ENCODE peak calls at places on chromosomes 11 and 22, in four cellular contexts. F is GM23248, W is anterior cingulate cortex, U is NCI-H2171. E is an unnamed sample.

GRCh38 chr11:36328956-36329673 is 33.0 kb downstream of the PRR5L start:
- DNase-seq in F (peak; percentile 40), W (no peak), U (no peak), E (no peak)

GRCh38 chr11:76455331-76455730 is 10.5 kb downstream of the EMSY start:
- DNase-seq in F (no peak), W (no peak), U (no peak), E (no peak)

GRCh38 chr11:129611661-129612566 is 203.7 kb upstream of the TMEM45B start:
- DNase-seq in F (peak; percentile 3), W (no peak), U (no peak), E (no peak)

GRCh38 chr22:33909075-33909458 is 11.2 kb downstream of the LARGE1 start:
- DNase-seq in F (peak; percentile 75), W (no peak), U (no peak), E (no peak)

GRCh38 chr11:12599408-12600143 is 74.6 kb upstream of the TEAD1 start:
- DNase-seq in F (peak; percentile 13), W (peak; percentile 4), U (no peak), E (peak; percentile 9)

GRCh38 chr22:23411739-23412138 is 168.4 kb downstream of the IGLL1 start:
- DNase-seq in F (no peak), W (no peak), U (no peak), E (no peak)

GRCh38 chr11:131392528-131393255 is 22.3 kb downstream of the NTM start:
- DNase-seq in F (peak; percentile 12), W (no peak), U (no peak), E (no peak)

GRCh38 chr22:48926663-48927062 is 901.0 kb downstream of the BRD1 start:
- DNase-seq in F (no peak), W (no peak), U (peak; percentile 70), E (no peak)

GRCh38 chr11:73227571-73228211 is 9.6 kb downstream of the P2RY2 start:
- DNase-seq in F (no peak), W (no peak), U (no peak), E (no peak)

GRCh38 chr11:115606223-115607220 is 102.3 kb upstream of the CADM1 start:
- DNase-seq in F (no peak), W (no peak), U (no peak), E (peak; percentile 87)

GRCh38 chr11:119118227-119118626 is 3.2 kb upstream of the HINFP start:
- DNase-seq in F (no peak), W (no peak), U (no peak), E (no peak)

GRCh38 chr11:31921066-31921465 is 109.9 kb upstream of the PAX6 start:
- DNase-seq in F (no peak), W (no peak), U (no peak), E (no peak)

GRCh38 chr11:13358871-13359270 is 81.3 kb downstream of the BMAL1 start:
- DNase-seq in F (peak; percentile 63), W (peak; percentile 23), U (no peak), E (no peak)

GRCh38 chr11:119921571-119921970 is 192.6 kb upstream of the NECTIN1 start:
- DNase-seq in F (no peak), W (peak; percentile 55), U (no peak), E (no peak)

GRCh38 chr22:35777335-35777975 is 59.8 kb downstream of the APOL5 start:
- DNase-seq in F (peak; percentile 89), W (no peak), U (no peak), E (no peak)

GRCh38 chr11:61689164-61689496 is 8.9 kb downstream of the DAGLA start:
- DNase-seq in F (no peak), W (no peak), U (no peak), E (no peak)

GRCh38 chr11:6405039-6405667 is 13.7 kb downstream of the APBB1 start:
- DNase-seq in F (no peak), W (peak; percentile 86), U (no peak), E (peak; percentile 29)

GRCh38 chr11:100328626-100329340 is 358.3 kb upstream of the ARHGAP42 start:
- DNase-seq in F (no peak), W (no peak), U (peak; percentile 36), E (no peak)

GRCh38 chr11:44718057-44718456 is 8.7 kb upstream of the TSPAN18 start:
- DNase-seq in F (no peak), W (no peak), U (no peak), E (no peak)

GRCh38 chr11:133064152-133064877 is 468.0 kb downstream of the OPCML start:
- DNase-seq in F (peak; percentile 77), W (peak; percentile 85), U (no peak), E (peak; percentile 72)

GRCh38 chr11:126878892-126879291 is 121.7 kb downstream of the KIRREL3 start:
- DNase-seq in F (no peak), W (no peak), U (no peak), E (no peak)

GRCh38 chr22:46491936-46492335 is 45.5 kb downstream of the CELSR1 start:
- DNase-seq in F (peak; percentile 62), W (no peak), U (no peak), E (peak; percentile 62)

GRCh38 chr22:43435851-43436535 is 24.2 kb downstream of the MPPED1 start:
- DNase-seq in F (no peak), W (no peak), U (peak; percentile 91), E (peak; percentile 73)

GRCh38 chr11:35257287-35257686 is 118.3 kb downstream of the CD44 start:
- DNase-seq in F (no peak), W (no peak), U (no peak), E (no peak)

GRCh38 chr22:28118957-28119631 is 200.0 kb upstream of the PITPNB start:
- DNase-seq in F (no peak), W (no peak), U (no peak), E (no peak)

E was measured in BE2C.